ENCODE peak calls at places on chromosome 11, in nine cellular contexts. Q is CD8-positive, alpha-beta T cell; K is Right ventricle myocardium superior; J is body of pancreas; T is activated CD4-positive, alpha-beta T cell treated with anti-CD3 and anti-CD28 coated beads, Interleukin-2, amount 50 U/mL, for 24 hours; O is breast epithelium; D is stimulated activated naive B cell treated with anti-CD40 and anti-IgM and Interleukin-4, amounts not matched to agents 10 μg/mL and 1 μg/mL and 100 μg/mL, for 72 hours; H is cardiac muscle cell; R is stimulated activated CD4-positive, alpha-beta T cell treated with anti-CD3 and anti-CD28 coated beads, Interleukin-15, amount 100 ng/mL, for 1 hour. Y is an unnamed sample.

GRCh38 chr11:90737328-90738050 is 514.6 kb upstream of the CHORDC1 start:
- DNase-seq in Q (no peak), K (no peak), J (no peak), T (no peak), O (no peak), D (no peak), H (no peak), R (no peak), Y (no peak)

GRCh38 chr11:65064847-65065240 is 6.5 kb upstream of the NAALADL1 start:
- DNase-seq in Q (no peak), K (no peak), J (no peak), T (no peak), O (no peak), D (no peak), H (no peak), R (no peak), Y (no peak)

GRCh38 chr11:111416231-111416960 is 37.3 kb upstream of the POU2AF1 start:
- DNase-seq in Q (no peak), K (no peak), J (no peak), T (no peak), O (no peak), D (no peak), H (no peak), R (no peak), Y (no peak)

GRCh38 chr11:61082931-61083531 is 19.3 kb upstream of the CD5 start:
- DNase-seq in Q (no peak), K (no peak), J (no peak), T (no peak), O (no peak), D (no peak), H (no peak), R (no peak), Y (no peak)

GRCh38 chr11:19889531-19889930 is 176.9 kb downstream of the NAV2 start:
- DNase-seq in Q (no peak), K (no peak), J (no peak), T (no peak), O (no peak), D (no peak), H (no peak), R (no peak), Y (no peak)

GRCh38 chr11:109347304-109347703 is 74.7 kb upstream of the C11orf87 start:
- DNase-seq in Q (no peak), K (no peak), J (no peak), T (no peak), O (no peak), D (no peak), H (no peak), R (no peak), Y (no peak)

GRCh38 chr11:9566561-9567063 is 6.9 kb upstream of the WEE1 start:
- DNase-seq in Q (no peak), K (no peak), J (no peak), T (no peak), O (no peak), D (no peak), H (peak; percentile 97), R (no peak), Y (no peak)

GRCh38 chr11:1844221-1845094 is 5.7 kb downstream of the TNNI2 start:
- DNase-seq in Q (peak; percentile 76), K (peak; percentile 83), J (no peak), T (no peak), O (no peak), D (no peak), H (peak; percentile 51), R (no peak), Y (no peak)

GRCh38 chr11:19218801-19219460 is 17.1 kb upstream of the CSRP3 start:
- DNase-seq in Q (no peak), K (peak; percentile 57), J (no peak), T (no peak), O (no peak), D (no peak), H (peak; percentile 13), R (no peak), Y (no peak)

GRCh38 chr11:126578426-126578825 is 222.9 kb downstream of the ST3GAL4 start:
- DNase-seq in Q (no peak), K (no peak), J (no peak), T (no peak), O (no peak), D (no peak), H (no peak), R (no peak), Y (no peak)

GRCh38 chr11:38718049-38718448 is 2120.0 kb upstream of the RAG2 start:
- DNase-seq in Q (no peak), K (no peak), J (no peak), T (no peak), O (no peak), D (no peak), H (no peak), R (no peak), Y (no peak)

GRCh38 chr11:119668685-119669084 is 60.3 kb downstream of the NECTIN1 start:
- DNase-seq in Q (no peak), K (no peak), J (no peak), T (no peak), O (no peak), D (no peak), H (no peak), R (no peak), Y (no peak)

GRCh38 chr11:117806906-117807305 is 9.9 kb upstream of the DSCAML1 start:
- DNase-seq in Q (no peak), K (no peak), J (no peak), T (no peak), O (no peak), D (no peak), H (no peak), R (no peak), Y (no peak)

GRCh38 chr11:128453444-128454336 is 133.7 kb downstream of the ETS1 start:
- DNase-seq in Q (no peak), K (peak; percentile 64), J (peak; percentile 33), T (no peak), O (peak; percentile 86), D (no peak), H (peak; percentile 98), R (no peak), Y (no peak)

GRCh38 chr11:31722754-31723153 is 88.4 kb downstream of the PAX6 start:
- DNase-seq in Q (no peak), K (no peak), J (no peak), T (no peak), O (no peak), D (no peak), H (no peak), R (no peak), Y (no peak)

GRCh38 chr11:9834281-9834680 is 170.4 kb downstream of the SWAP70 start:
- DNase-seq in Q (no peak), K (no peak), J (no peak), T (no peak), O (no peak), D (no peak), H (peak; percentile 55), R (no peak), Y (no peak)

GRCh38 chr11:131041331-131042040 is 125.2 kb upstream of the SNX19 start:
- DNase-seq in Q (no peak), K (no peak), J (no peak), T (no peak), O (no peak), D (no peak), H (no peak), R (no peak), Y (no peak)

GRCh38 chr11:94525933-94526332 is 13.7 kb downstream of the C11orf97 start:
- DNase-seq in Q (no peak), K (peak; percentile 82), J (peak; percentile 46), T (no peak), O (peak; percentile 69), D (no peak), H (peak; percentile 90), R (no peak), Y (no peak)

GRCh38 chr11:115659061-115659963 is 155.1 kb upstream of the CADM1 start:
- DNase-seq in Q (no peak), K (peak; percentile 52), J (peak; percentile 17), T (no peak), O (no peak), D (no peak), H (no peak), R (no peak), Y (no peak)